ENCODE peak calls at places on chromosomes 12 and 14, in nine cellular contexts. One of them, this sample, is unnamed. For H3K4me1, the result is how much of the 10 kb centered on the place peaks cover.

GRCh38 chr12:47807338-47807737 is 12.4 kb downstream of the HDAC7 start:
- DNase-seq in aorta: no peak
- DNase-seq in spleen: no peak
- DNase-seq in testis: peak
- DNase-seq in CD4-positive, CD25-positive, alpha-beta regulatory T cell: no peak
- DNase-seq in psoas muscle: no peak
- DNase-seq in endothelial cell of umbilical vein: no peak
- DNase-seq in HepG2: no peak
- DNase-seq in keratinocyte: no peak
- DNase-seq in this sample: no peak

GRCh38 chr12:49094104-49094948 is at the start of gene DHH:
- DNase-seq in aorta: peak
- DNase-seq in spleen: peak
- DNase-seq in testis: peak
- DNase-seq in CD4-positive, CD25-positive, alpha-beta regulatory T cell: no peak
- DNase-seq in psoas muscle: peak
- DNase-seq in endothelial cell of umbilical vein: peak
- DNase-seq in HepG2: no peak
- DNase-seq in keratinocyte: no peak
- DNase-seq in this sample: peak

GRCh38 chr12:34403706-34404376 is 381.5 kb downstream of the ALG10 start:
- DNase-seq in aorta: peak
- DNase-seq in spleen: peak
- DNase-seq in testis: peak
- DNase-seq in CD4-positive, CD25-positive, alpha-beta regulatory T cell: no peak
- DNase-seq in psoas muscle: peak
- DNase-seq in endothelial cell of umbilical vein: no peak
- DNase-seq in HepG2: no peak
- DNase-seq in keratinocyte: no peak
- DNase-seq in this sample: no peak

GRCh38 chr12:127041985-127042625 is 1224.9 kb upstream of the TMEM132C start:
- DNase-seq in aorta: no peak
- DNase-seq in spleen: no peak
- DNase-seq in testis: no peak
- DNase-seq in CD4-positive, CD25-positive, alpha-beta regulatory T cell: no peak
- DNase-seq in psoas muscle: no peak
- DNase-seq in endothelial cell of umbilical vein: no peak
- DNase-seq in HepG2: no peak
- DNase-seq in keratinocyte: no peak
- DNase-seq in this sample: no peak

GRCh38 chr12:65926119-65927004 is 102.1 kb downstream of the HMGA2 start:
- DNase-seq in aorta: no peak
- DNase-seq in spleen: no peak
- DNase-seq in testis: no peak
- DNase-seq in CD4-positive, CD25-positive, alpha-beta regulatory T cell: no peak
- DNase-seq in psoas muscle: no peak
- DNase-seq in endothelial cell of umbilical vein: no peak
- DNase-seq in HepG2: peak
- DNase-seq in keratinocyte: no peak
- DNase-seq in this sample: no peak

GRCh38 chr14:94494085-94494484 is 15.2 kb downstream of the SERPINA12 start:
- DNase-seq in aorta: no peak
- DNase-seq in spleen: no peak
- DNase-seq in testis: no peak
- DNase-seq in CD4-positive, CD25-positive, alpha-beta regulatory T cell: no peak
- DNase-seq in psoas muscle: no peak
- DNase-seq in endothelial cell of umbilical vein: no peak
- DNase-seq in HepG2: no peak
- DNase-seq in keratinocyte: no peak
- DNase-seq in this sample: no peak

GRCh38 chr12:59079029-59079428 is 158.7 kb upstream of the LRIG3 start:
- DNase-seq in aorta: no peak
- DNase-seq in spleen: no peak
- DNase-seq in testis: no peak
- DNase-seq in CD4-positive, CD25-positive, alpha-beta regulatory T cell: no peak
- DNase-seq in psoas muscle: no peak
- DNase-seq in endothelial cell of umbilical vein: no peak
- DNase-seq in HepG2: no peak
- DNase-seq in keratinocyte: no peak
- DNase-seq in this sample: no peak

GRCh38 chr14:57611555-57612075 is 118.0 kb upstream of the CCDC198 start:
- DNase-seq in aorta: no peak
- DNase-seq in spleen: no peak
- DNase-seq in testis: no peak
- DNase-seq in CD4-positive, CD25-positive, alpha-beta regulatory T cell: no peak
- DNase-seq in psoas muscle: no peak
- DNase-seq in endothelial cell of umbilical vein: no peak
- DNase-seq in HepG2: no peak
- DNase-seq in keratinocyte: no peak
- DNase-seq in this sample: no peak

GRCh38 chr12:32273712-32274111 is 125.6 kb upstream of the FGD4 start:
- DNase-seq in aorta: no peak
- DNase-seq in spleen: peak
- DNase-seq in testis: no peak
- DNase-seq in CD4-positive, CD25-positive, alpha-beta regulatory T cell: peak
- DNase-seq in psoas muscle: no peak
- DNase-seq in endothelial cell of umbilical vein: no peak
- DNase-seq in HepG2: no peak
- DNase-seq in keratinocyte: no peak
- DNase-seq in this sample: peak

GRCh38 chr14:55752580-55753365 is 172.8 kb downstream of the KTN1 start:
- DNase-seq in aorta: no peak
- DNase-seq in spleen: no peak
- DNase-seq in testis: no peak
- DNase-seq in CD4-positive, CD25-positive, alpha-beta regulatory T cell: no peak
- DNase-seq in psoas muscle: no peak
- DNase-seq in endothelial cell of umbilical vein: peak
- DNase-seq in HepG2: no peak
- DNase-seq in keratinocyte: no peak
- DNase-seq in this sample: no peak

GRCh38 chr14:50388256-50388931 is 8.3 kb downstream of the CDKL1 start:
- DNase-seq in aorta: no peak
- DNase-seq in spleen: peak
- DNase-seq in testis: peak
- DNase-seq in CD4-positive, CD25-positive, alpha-beta regulatory T cell: no peak
- DNase-seq in psoas muscle: no peak
- DNase-seq in endothelial cell of umbilical vein: peak
- DNase-seq in HepG2: no peak
- DNase-seq in keratinocyte: no peak
- DNase-seq in this sample: peak

GRCh38 chr14:98949506-98950135 is 322.4 kb downstream of the BCL11B start:
- DNase-seq in aorta: no peak
- DNase-seq in spleen: no peak
- DNase-seq in testis: no peak
- DNase-seq in CD4-positive, CD25-positive, alpha-beta regulatory T cell: no peak
- DNase-seq in psoas muscle: no peak
- DNase-seq in endothelial cell of umbilical vein: no peak
- DNase-seq in HepG2: no peak
- DNase-seq in keratinocyte: no peak
- DNase-seq in this sample: no peak

GRCh38 chr12:105219261-105220018 is 16.5 kb downstream of the APPL2 start:
- DNase-seq in aorta: no peak
- DNase-seq in spleen: no peak
- DNase-seq in testis: no peak
- DNase-seq in CD4-positive, CD25-positive, alpha-beta regulatory T cell: no peak
- DNase-seq in psoas muscle: no peak
- DNase-seq in endothelial cell of umbilical vein: no peak
- DNase-seq in HepG2: no peak
- DNase-seq in keratinocyte: no peak
- DNase-seq in this sample: no peak
- H3K4me1 ChIP-seq in aorta: under half
- H3K4me1 ChIP-seq in spleen: half or more
- H3K4me1 ChIP-seq in testis: under half
- H3K4me1 ChIP-seq in CD4-positive, CD25-positive, alpha-beta regulatory T cell: under half
- H3K4me1 ChIP-seq in psoas muscle: under half
- H3K4me1 ChIP-seq in endothelial cell of umbilical vein: under half
- H3K4me1 ChIP-seq in HepG2: under half
- H3K4me1 ChIP-seq in keratinocyte: under half
- H3K4me1 ChIP-seq in this sample: under half

GRCh38 chr14:23017091-23017490 is 7.1 kb upstream of the C14orf93 start:
- DNase-seq in aorta: no peak
- DNase-seq in spleen: no peak
- DNase-seq in testis: no peak
- DNase-seq in CD4-positive, CD25-positive, alpha-beta regulatory T cell: no peak
- DNase-seq in psoas muscle: no peak
- DNase-seq in endothelial cell of umbilical vein: no peak
- DNase-seq in HepG2: no peak
- DNase-seq in keratinocyte: no peak
- DNase-seq in this sample: no peak
- H3K4me1 ChIP-seq in aorta: under half
- H3K4me1 ChIP-seq in spleen: under half
- H3K4me1 ChIP-seq in testis: under half
- H3K4me1 ChIP-seq in CD4-positive, CD25-positive, alpha-beta regulatory T cell: under half
- H3K4me1 ChIP-seq in psoas muscle: under half
- H3K4me1 ChIP-seq in endothelial cell of umbilical vein: under half
- H3K4me1 ChIP-seq in HepG2: under half
- H3K4me1 ChIP-seq in keratinocyte: under half
- H3K4me1 ChIP-seq in this sample: under half

DNA sequence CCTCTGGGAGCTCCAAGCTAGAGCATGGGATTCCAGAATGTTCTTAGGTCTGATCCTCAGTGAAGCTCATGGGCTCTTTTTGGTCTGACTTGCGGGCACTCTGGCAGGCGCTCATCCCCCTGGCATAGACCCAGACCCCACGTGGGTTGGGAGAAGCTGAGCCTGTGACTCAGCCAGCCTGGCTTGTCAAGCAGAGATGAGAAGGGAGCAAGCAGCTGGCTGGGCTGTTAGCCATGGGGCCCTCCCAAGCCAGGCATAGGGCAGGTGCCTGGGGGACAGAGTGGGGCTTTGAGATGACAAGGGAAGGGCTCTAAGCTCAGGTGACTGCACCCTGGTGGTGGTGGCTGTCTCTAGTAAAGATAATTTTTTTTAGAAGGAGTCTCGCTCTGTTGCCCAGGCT is 80.3 kb upstream of the NOS1 start:
- DNase-seq in aorta: no peak
- DNase-seq in spleen: no peak
- DNase-seq in testis: no peak
- DNase-seq in CD4-positive, CD25-positive, alpha-beta regulatory T cell: no peak
- DNase-seq in psoas muscle: peak
- DNase-seq in endothelial cell of umbilical vein: no peak
- DNase-seq in HepG2: no peak
- DNase-seq in keratinocyte: no peak
- DNase-seq in this sample: no peak
- H3K4me1 ChIP-seq in aorta: under half
- H3K4me1 ChIP-seq in spleen: under half
- H3K4me1 ChIP-seq in testis: under half
- H3K4me1 ChIP-seq in CD4-positive, CD25-positive, alpha-beta regulatory T cell: under half
- H3K4me1 ChIP-seq in psoas muscle: under half
- H3K4me1 ChIP-seq in endothelial cell of umbilical vein: under half
- H3K4me1 ChIP-seq in HepG2: under half
- H3K4me1 ChIP-seq in keratinocyte: under half
- H3K4me1 ChIP-seq in this sample: under half

DNA sequence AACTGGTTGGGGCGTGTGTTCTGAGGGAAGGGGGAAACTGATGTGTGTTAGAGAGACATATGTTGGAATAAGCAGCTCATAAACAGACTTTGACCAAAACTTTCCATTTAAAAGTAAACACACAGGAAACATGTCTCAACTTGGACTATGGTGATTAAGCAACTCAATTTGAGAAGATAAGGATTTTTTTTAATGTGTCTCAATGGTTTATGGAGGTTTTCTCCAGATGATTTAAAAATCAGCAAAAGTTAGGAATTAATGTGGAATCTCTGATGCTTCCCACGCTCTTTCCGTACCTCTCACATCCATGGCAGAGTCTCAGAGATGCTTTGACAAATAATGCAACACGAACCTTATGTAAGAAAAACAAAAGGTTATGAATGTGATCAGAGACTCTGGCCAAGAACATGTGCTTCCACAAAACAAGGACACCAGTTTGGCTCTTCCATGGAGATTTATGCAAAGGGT is 76.8 kb downstream of the FOXN3 start:
- DNase-seq in aorta: no peak
- DNase-seq in spleen: no peak
- DNase-seq in testis: no peak
- DNase-seq in CD4-positive, CD25-positive, alpha-beta regulatory T cell: no peak
- DNase-seq in psoas muscle: no peak
- DNase-seq in endothelial cell of umbilical vein: no peak
- DNase-seq in HepG2: peak
- DNase-seq in keratinocyte: no peak
- DNase-seq in this sample: no peak
- H3K4me1 ChIP-seq in aorta: under half
- H3K4me1 ChIP-seq in spleen: half or more
- H3K4me1 ChIP-seq in testis: under half
- H3K4me1 ChIP-seq in CD4-positive, CD25-positive, alpha-beta regulatory T cell: under half
- H3K4me1 ChIP-seq in psoas muscle: under half
- H3K4me1 ChIP-seq in endothelial cell of umbilical vein: under half
- H3K4me1 ChIP-seq in HepG2: half or more
- H3K4me1 ChIP-seq in keratinocyte: under half
- H3K4me1 ChIP-seq in this sample: under half